ENCODE peak calls at places on chromosomes 13 and 19, in six cellular contexts. One of them, this sample, is unnamed.

GRCh38 chr13:106230450-106230849 is 305.0 kb downstream of the EFNB2 start:
- DNase-seq in spleen: no peak
- DNase-seq in CD8-positive, alpha-beta T cell: no peak
- DNase-seq in AG04450: peak; percentile 23
- DNase-seq in stomach: no peak
- DNase-seq in HepG2: no peak
- DNase-seq in this sample: no peak

GRCh38 chr19:49910179-49910578 is 13.5 kb upstream of the IL4I1 start:
- DNase-seq in spleen: no peak
- DNase-seq in CD8-positive, alpha-beta T cell: no peak
- DNase-seq in AG04450: no peak
- DNase-seq in stomach: no peak
- DNase-seq in HepG2: no peak
- DNase-seq in this sample: no peak

GRCh38 chr13:43033038-43033437 is 9.7 kb downstream of the DNAJC15 start:
- DNase-seq in spleen: no peak
- DNase-seq in CD8-positive, alpha-beta T cell: no peak
- DNase-seq in AG04450: no peak
- DNase-seq in stomach: no peak
- DNase-seq in HepG2: no peak
- DNase-seq in this sample: no peak

GRCh38 chr19:16347706-16348105 is 23.1 kb downstream of the KLF2 start:
- DNase-seq in spleen: no peak
- DNase-seq in CD8-positive, alpha-beta T cell: no peak
- DNase-seq in AG04450: no peak
- DNase-seq in stomach: no peak
- DNase-seq in HepG2: no peak
- DNase-seq in this sample: no peak

GRCh38 chr19:7623725-7624603 is 5.4 kb downstream of the XAB2 start:
- DNase-seq in spleen: no peak
- DNase-seq in CD8-positive, alpha-beta T cell: no peak
- DNase-seq in AG04450: no peak
- DNase-seq in stomach: no peak
- DNase-seq in HepG2: no peak
- DNase-seq in this sample: no peak

GRCh38 chr13:24693862-24694471 is 13.8 kb downstream of the ATP12A start:
- DNase-seq in spleen: no peak
- DNase-seq in CD8-positive, alpha-beta T cell: peak; percentile 28
- DNase-seq in AG04450: no peak
- DNase-seq in stomach: peak; percentile 46
- DNase-seq in HepG2: peak; percentile 60
- DNase-seq in this sample: no peak

GRCh38 chr13:46641274-46642081 is 88.5 kb downstream of the LRCH1 start:
- DNase-seq in spleen: no peak
- DNase-seq in CD8-positive, alpha-beta T cell: no peak
- DNase-seq in AG04450: no peak
- DNase-seq in stomach: peak; percentile 51
- DNase-seq in HepG2: no peak
- DNase-seq in this sample: no peak

GRCh38 chr19:11881151-11881800 is 6.3 kb upstream of the ZNF69 start:
- DNase-seq in spleen: peak; percentile 75
- DNase-seq in CD8-positive, alpha-beta T cell: peak; percentile 66
- DNase-seq in AG04450: no peak
- DNase-seq in stomach: peak; percentile 76
- DNase-seq in HepG2: peak; percentile 49
- DNase-seq in this sample: peak; percentile 28

GRCh38 chr13:102286326-102286725 is 115.5 kb downstream of the FGF14 start:
- DNase-seq in spleen: no peak
- DNase-seq in CD8-positive, alpha-beta T cell: no peak
- DNase-seq in AG04450: peak; percentile 74
- DNase-seq in stomach: no peak
- DNase-seq in HepG2: peak; percentile 53
- DNase-seq in this sample: no peak

GRCh38 chr13:33112745-33113144 is 96.5 kb downstream of the KL start:
- DNase-seq in spleen: no peak
- DNase-seq in CD8-positive, alpha-beta T cell: no peak
- DNase-seq in AG04450: no peak
- DNase-seq in stomach: no peak
- DNase-seq in HepG2: no peak
- DNase-seq in this sample: no peak

GRCh38 chr19:863305-863620 is 3.8 kb downstream of the CFD start:
- DNase-seq in spleen: no peak
- DNase-seq in CD8-positive, alpha-beta T cell: no peak
- DNase-seq in AG04450: no peak
- DNase-seq in stomach: no peak
- DNase-seq in HepG2: no peak
- DNase-seq in this sample: no peak

GRCh38 chr19:30419581-30420180 is 47.5 kb downstream of the ZNF536 start:
- DNase-seq in spleen: no peak
- DNase-seq in CD8-positive, alpha-beta T cell: no peak
- DNase-seq in AG04450: no peak
- DNase-seq in stomach: no peak
- DNase-seq in HepG2: no peak
- DNase-seq in this sample: no peak

GRCh38 chr13:107680115-107680514 is 535.2 kb downstream of the LIG4 start:
- DNase-seq in spleen: no peak
- DNase-seq in CD8-positive, alpha-beta T cell: no peak
- DNase-seq in AG04450: no peak
- DNase-seq in stomach: no peak
- DNase-seq in HepG2: no peak
- DNase-seq in this sample: no peak

GRCh38 chr13:104837756-104838155 is 1697.7 kb downstream of the EFNB2 start:
- DNase-seq in spleen: no peak
- DNase-seq in CD8-positive, alpha-beta T cell: no peak
- DNase-seq in AG04450: no peak
- DNase-seq in stomach: no peak
- DNase-seq in HepG2: no peak
- DNase-seq in this sample: no peak

GRCh38 chr13:30943881-30944280 is 11.4 kb downstream of the TEX26 start:
- DNase-seq in spleen: no peak
- DNase-seq in CD8-positive, alpha-beta T cell: no peak
- DNase-seq in AG04450: no peak
- DNase-seq in stomach: no peak
- DNase-seq in HepG2: no peak
- DNase-seq in this sample: no peak

GRCh38 chr13:97328222-97328790 is 105.7 kb upstream of the RAP2A start:
- DNase-seq in spleen: no peak
- DNase-seq in CD8-positive, alpha-beta T cell: no peak
- DNase-seq in AG04450: peak; percentile 58
- DNase-seq in stomach: no peak
- DNase-seq in HepG2: no peak
- DNase-seq in this sample: no peak

GRCh38 chr13:77300176-77301141 is 26.4 kb downstream of the MYCBP2 start:
- DNase-seq in spleen: no peak
- DNase-seq in CD8-positive, alpha-beta T cell: no peak
- DNase-seq in AG04450: peak; percentile 39
- DNase-seq in stomach: no peak
- DNase-seq in HepG2: no peak
- DNase-seq in this sample: peak; percentile 37

GRCh38 chr19:3670796-3671679 is 29.2 kb downstream of the PIP5K1C start:
- DNase-seq in spleen: no peak
- DNase-seq in CD8-positive, alpha-beta T cell: peak; percentile 32
- DNase-seq in AG04450: peak; percentile 13
- DNase-seq in stomach: peak; percentile 30
- DNase-seq in HepG2: no peak
- DNase-seq in this sample: peak; percentile 65

GRCh38 chr19:13042443-13043130 is 47.3 kb downstream of the NFIX start:
- DNase-seq in spleen: no peak
- DNase-seq in CD8-positive, alpha-beta T cell: no peak
- DNase-seq in AG04450: no peak
- DNase-seq in stomach: no peak
- DNase-seq in HepG2: no peak
- DNase-seq in this sample: no peak

GRCh38 chr19:36086326-36086725 is 24.6 kb upstream of the OVOL3 start:
- DNase-seq in spleen: no peak
- DNase-seq in CD8-positive, alpha-beta T cell: no peak
- DNase-seq in AG04450: no peak
- DNase-seq in stomach: no peak
- DNase-seq in HepG2: no peak
- DNase-seq in this sample: no peak

GRCh38 chr13:36713842-36714241 is 40.0 kb downstream of the SERTM1 start:
- DNase-seq in spleen: no peak
- DNase-seq in CD8-positive, alpha-beta T cell: no peak
- DNase-seq in AG04450: no peak
- DNase-seq in stomach: no peak
- DNase-seq in HepG2: no peak
- DNase-seq in this sample: no peak

GRCh38 chr19:15397782-15398181 is 18.2 kb upstream of the AKAP8 start:
- DNase-seq in spleen: no peak
- DNase-seq in CD8-positive, alpha-beta T cell: no peak
- DNase-seq in AG04450: no peak
- DNase-seq in stomach: no peak
- DNase-seq in HepG2: no peak
- DNase-seq in this sample: no peak

GRCh38 chr19:35760711-35761349 is 2.9 kb downstream of the PROSER3 start:
- DNase-seq in spleen: no peak
- DNase-seq in CD8-positive, alpha-beta T cell: no peak
- DNase-seq in AG04450: no peak
- DNase-seq in stomach: no peak
- DNase-seq in HepG2: no peak
- DNase-seq in this sample: no peak

GRCh38 chr13:41513600-41513999 is 56.2 kb downstream of the RGCC start:
- DNase-seq in spleen: no peak
- DNase-seq in CD8-positive, alpha-beta T cell: no peak
- DNase-seq in AG04450: no peak
- DNase-seq in stomach: no peak
- DNase-seq in HepG2: no peak
- DNase-seq in this sample: no peak

GRCh38 chr13:41506312-41506711 is 49.0 kb downstream of the RGCC start:
- DNase-seq in spleen: no peak
- DNase-seq in CD8-positive, alpha-beta T cell: no peak
- DNase-seq in AG04450: no peak
- DNase-seq in stomach: no peak
- DNase-seq in HepG2: no peak
- DNase-seq in this sample: no peak

GRCh38 chr13:41511827-41512226 is 54.5 kb downstream of the RGCC start:
- DNase-seq in spleen: no peak
- DNase-seq in CD8-positive, alpha-beta T cell: no peak
- DNase-seq in AG04450: no peak
- DNase-seq in stomach: no peak
- DNase-seq in HepG2: no peak
- DNase-seq in this sample: no peak

GRCh38 chr13:41512441-41512840 is 55.1 kb downstream of the RGCC start:
- DNase-seq in spleen: peak; percentile 82
- DNase-seq in CD8-positive, alpha-beta T cell: no peak
- DNase-seq in AG04450: no peak
- DNase-seq in stomach: no peak
- DNase-seq in HepG2: no peak
- DNase-seq in this sample: no peak

GRCh38 chr13:41509996-41510395 is 52.6 kb downstream of the RGCC start:
- DNase-seq in spleen: no peak
- DNase-seq in CD8-positive, alpha-beta T cell: no peak
- DNase-seq in AG04450: no peak
- DNase-seq in stomach: no peak
- DNase-seq in HepG2: no peak
- DNase-seq in this sample: no peak
- H3K27me3 ChIP-seq in spleen: no peaks in the 10 kb centered on the region
- H3K27me3 ChIP-seq in CD8-positive, alpha-beta T cell: no peaks in the 10 kb centered on the region
- H3K27me3 ChIP-seq in AG04450: no peaks in the 10 kb centered on the region
- H3K27me3 ChIP-seq in stomach: no peaks in the 10 kb centered on the region
- H3K27me3 ChIP-seq in HepG2: peaks cover 4% of the 10 kb centered on the region
- H3K27me3 ChIP-seq in this sample: no peaks in the 10 kb centered on the region

GRCh38 chr13:94710881-94711560 is 1.3 kb downstream of the SOX21 start:
- DNase-seq in spleen: peak; percentile 71
- DNase-seq in CD8-positive, alpha-beta T cell: no peak
- DNase-seq in AG04450: no peak
- DNase-seq in stomach: no peak
- DNase-seq in HepG2: no peak
- DNase-seq in this sample: no peak
- TF ChIP-seq CTCF in spleen: no peak
- TF ChIP-seq CTCF in CD8-positive, alpha-beta T cell: no peak
- TF ChIP-seq CTCF in AG04450: no peak
- TF ChIP-seq CTCF in stomach: no peak
- TF ChIP-seq CTCF in HepG2: peak; percentile 21
- TF ChIP-seq CTCF in this sample: no peak

GRCh38 chr13:20130012-20130411 is 30.8 kb downstream of the GJA3 start:
- DNase-seq in spleen: no peak
- DNase-seq in CD8-positive, alpha-beta T cell: no peak
- DNase-seq in AG04450: no peak
- DNase-seq in stomach: no peak
- DNase-seq in HepG2: no peak
- DNase-seq in this sample: no peak

GRCh38 chr13:20127563-20128458 is 33.0 kb downstream of the GJA3 start:
- DNase-seq in spleen: peak; percentile 82
- DNase-seq in CD8-positive, alpha-beta T cell: peak; percentile 35
- DNase-seq in AG04450: no peak
- DNase-seq in stomach: peak; percentile 70
- DNase-seq in HepG2: peak; percentile 53
- DNase-seq in this sample: peak; percentile 60

GRCh38 chr13:20129076-20129475 is 31.8 kb downstream of the GJA3 start:
- DNase-seq in spleen: no peak
- DNase-seq in CD8-positive, alpha-beta T cell: no peak
- DNase-seq in AG04450: no peak
- DNase-seq in stomach: no peak
- DNase-seq in HepG2: no peak
- DNase-seq in this sample: no peak

GRCh38 chr13:20127263-20127562 is 33.6 kb downstream of the GJA3 start:
- DNase-seq in spleen: peak; percentile 37
- DNase-seq in CD8-positive, alpha-beta T cell: no peak
- DNase-seq in AG04450: no peak
- DNase-seq in stomach: no peak
- DNase-seq in HepG2: peak; percentile 9
- DNase-seq in this sample: no peak

DNA sequence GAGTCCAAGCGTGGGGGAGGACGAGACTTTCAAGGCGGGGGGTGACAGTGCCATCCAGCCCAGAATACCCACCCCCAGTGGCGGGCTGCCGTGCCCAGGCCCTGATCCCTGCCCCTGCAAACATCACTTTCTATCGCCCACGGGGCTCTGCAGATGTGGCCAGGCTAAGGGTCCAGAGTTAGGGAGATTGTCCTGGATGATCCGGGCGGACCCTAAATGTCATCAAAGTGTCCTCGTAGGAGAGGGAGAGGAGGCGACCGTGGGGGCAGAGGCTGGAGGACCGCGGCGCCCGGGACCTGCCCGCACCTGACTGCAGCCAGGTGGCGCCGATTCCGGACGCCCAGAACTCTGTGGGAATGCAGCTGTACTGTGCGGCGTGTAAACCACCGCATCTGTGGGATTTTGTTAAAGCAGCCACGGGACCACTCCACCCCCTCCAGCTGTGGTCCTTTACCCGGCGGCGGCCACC is 32.4 kb downstream of the GJA3 start:
- DNase-seq in spleen: no peak
- DNase-seq in CD8-positive, alpha-beta T cell: no peak
- DNase-seq in AG04450: no peak
- DNase-seq in stomach: peak; percentile 48
- DNase-seq in HepG2: peak; percentile 15
- DNase-seq in this sample: no peak
- H3K27me3 ChIP-seq in spleen: peaks cover 34% of the 10 kb centered on the region
- H3K27me3 ChIP-seq in CD8-positive, alpha-beta T cell: peaks cover 23% of the 10 kb centered on the region
- H3K27me3 ChIP-seq in AG04450: peaks cover 8% of the 10 kb centered on the region
- H3K27me3 ChIP-seq in stomach: peaks cover 39% of the 10 kb centered on the region
- H3K27me3 ChIP-seq in HepG2: no peaks in the 10 kb centered on the region
- H3K27me3 ChIP-seq in this sample: peaks cover 1% of the 10 kb centered on the region

DNA sequence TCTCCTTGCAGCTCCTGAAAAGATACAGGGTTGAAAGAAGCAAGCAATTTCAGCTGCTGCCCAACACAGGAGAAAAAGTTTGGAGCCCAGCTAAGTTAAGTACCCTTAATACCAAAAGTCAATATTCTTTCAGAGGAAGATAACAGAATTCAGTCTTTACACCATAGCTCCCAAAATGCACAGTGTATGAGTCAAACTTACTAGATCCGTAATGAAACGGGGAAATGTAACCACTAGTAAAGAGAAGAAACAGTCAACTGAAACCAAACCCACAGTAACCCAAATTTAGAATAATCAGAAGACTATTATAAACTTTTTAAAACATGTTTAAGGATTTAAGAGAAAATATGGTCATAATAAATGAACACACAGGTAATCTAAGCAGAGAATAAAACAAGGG is 45.2 kb downstream of the SUCLA2 start:
- DNase-seq in spleen: no peak
- DNase-seq in CD8-positive, alpha-beta T cell: no peak
- DNase-seq in AG04450: no peak
- DNase-seq in stomach: no peak
- DNase-seq in HepG2: no peak
- DNase-seq in this sample: no peak
- TF ChIP-seq CTCF in spleen: no peak
- TF ChIP-seq CTCF in CD8-positive, alpha-beta T cell: no peak
- TF ChIP-seq CTCF in AG04450: no peak
- TF ChIP-seq CTCF in stomach: no peak
- TF ChIP-seq CTCF in HepG2: no peak
- TF ChIP-seq CTCF in this sample: no peak